ENCODE peak calls at places on chromosomes 12 and 14, in four cellular contexts. One of them, this sample, is unnamed.

GRCh38 chr12:105741786-105742566 is 396.8 kb downstream of the NUAK1 start:
- DNase-seq in K562: no peak
- DNase-seq in HepG2: no peak
- DNase-seq in GM12878: no peak
- DNase-seq in this sample: no peak

GRCh38 chr14:74945852-74946658 is 9.3 kb downstream of the PGF start:
- DNase-seq in HepG2: peak
- DNase-seq in K562: peak
- DNase-seq in GM12878: no peak
- DNase-seq in this sample: peak

GRCh38 chr12:80861636-80862378 is 75.9 kb downstream of the LIN7A start:
- DNase-seq in GM12878: no peak
- DNase-seq in HepG2: no peak
- DNase-seq in K562: no peak
- DNase-seq in this sample: no peak

GRCh38 chr12:85741051-85741450 is 95.2 kb downstream of the RASSF9 start:
- DNase-seq in K562: no peak
- DNase-seq in HepG2: no peak
- DNase-seq in GM12878: no peak
- DNase-seq in this sample: no peak

GRCh38 chr12:13980548-13981295 is 680 bp downstream of the GRIN2B start:
- DNase-seq in K562: no peak
- DNase-seq in HepG2: no peak
- DNase-seq in GM12878: no peak
- DNase-seq in this sample: peak

GRCh38 chr12:50222275-50222783 is 55.2 kb upstream of the CERS5 start:
- DNase-seq in HepG2: no peak
- DNase-seq in K562: peak
- DNase-seq in GM12878: no peak
- DNase-seq in this sample: peak

GRCh38 chr12:127343941-127344340 is 923.0 kb upstream of the TMEM132C start:
- DNase-seq in K562: no peak
- DNase-seq in GM12878: no peak
- DNase-seq in HepG2: no peak
- DNase-seq in this sample: no peak

GRCh38 chr14:100649173-100649519 is 61.9 kb upstream of the BEGAIN start:
- DNase-seq in HepG2: no peak
- DNase-seq in K562: no peak
- DNase-seq in GM12878: no peak
- DNase-seq in this sample: no peak

GRCh38 chr12:75905975-75906374 is 125.6 kb downstream of the PHLDA1 start:
- DNase-seq in K562: no peak
- DNase-seq in HepG2: no peak
- DNase-seq in GM12878: no peak
- DNase-seq in this sample: no peak

GRCh38 chr12:112978163-112979081 is at the start of gene OAS2:
- DNase-seq in HepG2: peak
- DNase-seq in K562: no peak
- DNase-seq in GM12878: peak
- DNase-seq in this sample: no peak

GRCh38 chr12:107335802-107336570 is 242.6 kb upstream of the CRY1 start:
- DNase-seq in HepG2: no peak
- DNase-seq in K562: no peak
- DNase-seq in GM12878: no peak
- DNase-seq in this sample: no peak

GRCh38 chr14:50038398-50039119 is 77.8 kb downstream of the VCPKMT start:
- DNase-seq in K562: peak
- DNase-seq in HepG2: peak
- DNase-seq in GM12878: peak
- DNase-seq in this sample: no peak

GRCh38 chr12:107990325-107990724 is 138.8 kb upstream of the WSCD2 start:
- DNase-seq in K562: peak
- DNase-seq in GM12878: no peak
- DNase-seq in HepG2: peak
- DNase-seq in this sample: peak

GRCh38 chr14:63045612-63046320 is 508 bp upstream of the KCNH5 start:
- DNase-seq in HepG2: peak
- DNase-seq in GM12878: no peak
- DNase-seq in K562: peak
- DNase-seq in this sample: peak

GRCh38 chr12:104222981-104223380 is 7.4 kb downstream of the TXNRD1 start:
- DNase-seq in HepG2: no peak
- DNase-seq in K562: no peak
- DNase-seq in GM12878: no peak
- DNase-seq in this sample: no peak

GRCh38 chr12:74415633-74416032 is 122.0 kb upstream of the ATXN7L3B start:
- DNase-seq in GM12878: no peak
- DNase-seq in K562: peak
- DNase-seq in HepG2: peak
- DNase-seq in this sample: no peak

GRCh38 chr14:74980398-74980745 is 22.3 kb upstream of the EIF2B2 start:
- DNase-seq in K562: no peak
- DNase-seq in HepG2: no peak
- DNase-seq in GM12878: no peak
- DNase-seq in this sample: no peak

GRCh38 chr12:46267618-46268348 is 1.1 kb downstream of the SLC38A1 start:
- DNase-seq in K562: peak
- DNase-seq in GM12878: no peak
- DNase-seq in HepG2: no peak
- DNase-seq in this sample: no peak

GRCh38 chr12:3753549-3754284 is 808 bp upstream of the CRACR2A start:
- DNase-seq in HepG2: no peak
- DNase-seq in K562: no peak
- DNase-seq in GM12878: no peak
- DNase-seq in this sample: no peak

GRCh38 chr14:70121521-70121920 is 67.2 kb downstream of the SLC8A3 start:
- DNase-seq in K562: no peak
- DNase-seq in GM12878: no peak
- DNase-seq in HepG2: no peak
- DNase-seq in this sample: peak

DNA sequence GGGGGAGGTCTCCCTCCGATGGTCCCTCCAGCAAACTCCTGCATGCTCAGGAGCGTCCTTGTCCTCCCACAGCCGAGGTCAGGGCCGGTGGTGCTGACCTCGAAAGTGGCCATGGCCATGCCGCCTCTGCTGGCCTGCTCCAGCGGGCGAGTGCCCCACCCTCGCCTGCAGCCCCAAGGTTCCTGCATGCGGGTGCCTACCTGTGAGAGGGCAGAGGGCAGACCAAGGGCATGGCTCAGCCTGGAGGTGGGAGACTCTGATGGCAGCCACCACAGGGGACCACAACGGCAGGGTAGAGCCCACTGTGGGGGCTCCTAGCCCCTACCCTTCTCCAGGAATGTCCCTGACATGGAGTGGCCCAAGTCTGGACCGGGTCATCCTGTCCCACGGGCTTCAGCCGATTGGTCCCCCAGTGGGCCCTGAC is 38.1 kb upstream of the PPP1R13B start:
- DNase-seq in GM12878: no peak
- DNase-seq in HepG2: no peak
- DNase-seq in K562: no peak
- DNase-seq in this sample: no peak
- TF ChIP-seq ETV6 in GM12878: no peak
- TF ChIP-seq ETV6 in HepG2: no peak
- TF ChIP-seq ETV6 in K562: no peak
- TF ChIP-seq ETV6 in this sample: no peak

DNA sequence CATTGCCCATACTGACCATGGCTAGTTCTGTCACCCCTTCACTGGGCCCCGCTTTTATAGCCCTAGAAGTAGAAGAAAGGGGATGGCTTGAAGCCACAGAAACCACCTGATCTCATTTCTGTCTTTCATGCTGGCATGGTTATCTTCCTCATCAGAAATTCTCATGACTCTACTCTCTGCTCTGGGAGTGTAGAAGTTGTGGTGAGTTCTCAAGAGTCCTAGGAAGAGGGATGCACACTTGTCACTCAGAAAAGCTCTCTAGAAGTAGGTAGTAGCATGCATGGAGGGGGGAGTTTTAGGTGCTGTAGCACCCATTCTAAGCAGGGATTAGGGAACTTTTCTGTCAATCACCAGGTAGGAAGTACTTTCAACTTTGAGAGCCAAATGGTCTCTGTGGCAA is 6.1 kb upstream of the CMA1 start:
- DNase-seq in K562: no peak
- DNase-seq in GM12878: no peak
- DNase-seq in HepG2: no peak
- DNase-seq in this sample: no peak
- TF ChIP-seq ETV6 in K562: no peak
- TF ChIP-seq ETV6 in GM12878: no peak
- TF ChIP-seq ETV6 in HepG2: no peak
- TF ChIP-seq ETV6 in this sample: no peak

DNA sequence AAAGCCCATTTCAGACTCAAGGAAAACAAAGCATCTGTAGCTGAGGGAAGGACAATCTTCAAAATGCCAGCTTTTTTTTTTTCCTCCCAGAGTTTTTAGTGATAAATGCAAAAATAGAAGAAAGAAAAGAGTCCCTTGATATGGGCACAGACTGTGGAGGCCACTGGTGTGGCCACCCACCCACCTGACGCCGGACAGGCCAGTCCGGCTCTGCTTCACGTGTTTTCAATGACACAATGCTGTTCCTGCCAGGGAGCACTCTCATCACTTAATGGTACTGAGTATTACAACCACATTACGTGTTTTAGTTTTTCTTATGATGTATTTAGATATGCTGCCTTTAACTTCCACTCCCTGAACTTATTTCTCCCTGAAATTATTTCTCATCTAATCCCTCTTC is 155.7 kb upstream of the HIF1A start:
- DNase-seq in GM12878: no peak
- DNase-seq in K562: no peak
- DNase-seq in HepG2: no peak
- DNase-seq in this sample: no peak
- TF ChIP-seq ETV6 in GM12878: no peak
- TF ChIP-seq ETV6 in K562: no peak
- TF ChIP-seq ETV6 in HepG2: no peak
- TF ChIP-seq ETV6 in this sample: no peak

DNA sequence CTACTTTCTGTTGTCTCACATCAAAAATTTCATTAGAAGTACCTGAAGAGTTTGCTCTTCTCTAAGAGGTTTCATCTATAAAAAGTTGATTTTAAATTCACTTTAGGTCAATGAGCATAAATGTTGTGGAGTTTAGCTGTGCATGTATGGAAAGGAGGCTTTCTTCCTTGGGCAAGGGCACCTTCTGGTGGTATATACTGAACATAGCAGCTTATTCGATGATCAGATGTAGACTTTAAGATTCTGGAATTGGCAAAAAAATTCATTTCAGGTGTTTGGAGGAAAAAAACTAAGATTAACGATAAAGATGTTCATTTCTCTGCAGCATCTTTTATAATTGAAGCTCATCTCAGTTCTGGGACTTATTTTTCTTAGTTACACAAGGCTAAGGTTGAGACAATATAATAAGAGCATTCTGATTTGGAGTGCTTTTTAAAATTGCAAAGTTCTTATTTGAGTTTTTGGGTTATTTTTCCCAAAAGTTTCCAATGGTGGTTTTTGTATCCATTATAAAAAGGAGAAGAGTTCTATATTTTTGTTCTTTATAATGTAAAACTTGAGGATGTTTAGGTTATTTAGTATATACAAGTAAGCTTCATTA is 46.8 kb downstream of the TMEM117 start:
- DNase-seq in GM12878: peak
- DNase-seq in HepG2: peak
- DNase-seq in K562: peak
- DNase-seq in this sample: no peak
- TF ChIP-seq ETV6 in GM12878: no peak
- TF ChIP-seq ETV6 in HepG2: no peak
- TF ChIP-seq ETV6 in K562: no peak
- TF ChIP-seq ETV6 in this sample: no peak

DNA sequence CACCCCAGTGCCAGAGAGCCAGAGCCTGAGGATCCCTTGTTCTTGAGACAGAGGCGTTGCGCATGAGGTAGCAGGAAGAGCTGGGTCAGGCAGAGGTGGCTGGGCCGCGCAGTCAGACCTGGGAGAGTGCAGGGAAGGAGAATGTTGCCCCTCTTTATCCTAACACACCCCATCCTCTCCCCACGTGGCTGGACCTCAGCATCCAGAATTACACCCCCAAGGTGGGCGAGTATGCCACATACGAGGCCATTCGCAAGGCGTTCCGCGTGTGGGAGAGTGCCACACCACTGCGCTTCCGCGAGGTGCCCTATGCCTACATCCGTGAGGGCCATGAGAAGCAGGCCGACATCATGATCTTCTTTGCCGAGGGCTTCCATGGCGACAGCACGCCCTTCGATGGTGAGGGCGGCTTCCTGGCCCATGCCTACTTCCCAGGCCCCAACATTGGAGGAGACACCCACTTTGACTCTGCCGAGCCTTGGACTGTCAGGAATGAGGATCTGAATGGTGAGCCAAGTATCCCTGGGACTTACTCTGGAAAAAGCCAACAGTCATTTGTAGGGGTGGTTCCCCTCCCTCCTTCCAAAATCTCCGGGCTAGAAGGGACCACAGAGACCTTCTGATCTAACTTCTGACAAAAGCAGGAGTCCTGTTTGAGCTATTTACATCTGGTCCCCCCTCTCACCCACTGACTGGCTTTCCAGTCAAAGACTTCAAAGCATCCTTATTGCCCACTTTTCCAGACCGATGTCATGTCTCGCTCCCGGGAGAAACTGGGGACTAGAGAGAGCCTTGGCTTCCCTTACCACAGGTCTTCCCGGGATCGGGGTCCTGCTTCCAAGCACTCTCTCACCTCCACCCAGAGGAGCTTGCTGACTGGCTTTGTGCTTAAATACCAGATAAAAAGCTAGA is 6.1 kb downstream of the MMP14 start:
- DNase-seq in GM12878: no peak
- DNase-seq in HepG2: no peak
- DNase-seq in K562: no peak
- DNase-seq in this sample: no peak
- TF ChIP-seq ETV6 in GM12878: no peak
- TF ChIP-seq ETV6 in HepG2: no peak
- TF ChIP-seq ETV6 in K562: no peak
- TF ChIP-seq ETV6 in this sample: no peak

GRCh38 chr12:71405884-71406283 is 33.7 kb upstream of the LGR5 start:
- DNase-seq in GM12878: no peak
- DNase-seq in K562: no peak
- DNase-seq in HepG2: no peak
- DNase-seq in this sample: no peak
- TF ChIP-seq ETV6 in GM12878: no peak
- TF ChIP-seq ETV6 in K562: no peak
- TF ChIP-seq ETV6 in HepG2: no peak
- TF ChIP-seq ETV6 in this sample: no peak

DNA sequence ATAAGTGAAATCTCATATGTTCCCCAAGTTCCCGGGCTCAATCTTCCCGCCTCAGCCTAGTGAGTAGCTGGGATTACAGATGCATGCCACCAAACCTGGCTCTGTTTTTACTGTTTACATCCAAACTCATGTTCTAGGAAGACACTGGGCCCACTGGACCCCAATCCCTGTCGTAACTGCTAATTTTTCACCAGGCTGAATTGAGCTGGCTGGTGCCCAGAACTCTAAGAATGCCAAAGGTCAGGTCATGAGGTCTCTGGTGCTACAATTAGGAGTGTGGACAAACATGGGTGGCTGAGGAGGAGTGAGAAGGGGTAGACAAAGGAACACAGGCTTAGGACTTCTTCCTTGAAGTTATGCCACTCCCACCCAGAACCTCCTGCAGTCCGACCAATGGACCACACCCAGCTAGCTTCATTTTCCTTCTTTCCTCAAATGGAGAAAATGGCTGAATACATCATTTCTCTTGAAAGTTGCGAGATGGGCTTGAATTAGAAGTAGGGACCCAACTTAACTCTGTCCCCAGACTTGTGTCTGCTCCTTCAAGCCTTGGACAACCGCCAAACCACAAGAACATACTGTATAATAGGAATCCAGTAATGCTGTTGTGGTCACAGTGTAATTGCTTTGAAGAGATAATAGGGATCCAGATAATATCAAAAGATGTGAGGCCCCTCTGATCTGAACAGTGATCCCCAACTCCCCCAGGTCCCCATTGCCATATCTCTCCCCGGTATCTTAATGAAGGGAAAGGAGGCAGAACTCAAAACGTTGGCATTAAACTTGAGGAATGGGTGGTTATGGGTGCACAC is 8.7 kb upstream of the PLEKHH1 start:
- DNase-seq in K562: no peak
- DNase-seq in GM12878: no peak
- DNase-seq in HepG2: no peak
- DNase-seq in this sample: no peak
- TF ChIP-seq ETV6 in K562: no peak
- TF ChIP-seq ETV6 in GM12878: no peak
- TF ChIP-seq ETV6 in HepG2: no peak
- TF ChIP-seq ETV6 in this sample: no peak